ENCODE peak calls at places on chromosomes 7 and 10, in five cellular contexts. One of them, this sample, is unnamed.

GRCh38 chr7:159001811-159002210 is 142.9 kb downstream of the VIPR2 start:
- DNase-seq in foreskin fibroblast: no peak
- DNase-seq in BJ: no peak
- DNase-seq in OCI-LY7: no peak
- DNase-seq in bronchial epithelial cell: no peak
- DNase-seq in this sample: no peak

GRCh38 chr7:51141451-51141971 is 175.1 kb downstream of the COBL start:
- DNase-seq in foreskin fibroblast: peak
- DNase-seq in BJ: no peak
- DNase-seq in OCI-LY7: peak
- DNase-seq in bronchial epithelial cell: peak
- DNase-seq in this sample: no peak

GRCh38 chr7:33762903-33763295 is 142.4 kb upstream of the BMPER start:
- DNase-seq in foreskin fibroblast: no peak
- DNase-seq in BJ: no peak
- DNase-seq in OCI-LY7: no peak
- DNase-seq in bronchial epithelial cell: no peak
- DNase-seq in this sample: no peak

GRCh38 chr7:40329601-40330153 is 194.9 kb downstream of the SUGCT start:
- DNase-seq in foreskin fibroblast: peak
- DNase-seq in BJ: peak
- DNase-seq in OCI-LY7: peak
- DNase-seq in bronchial epithelial cell: peak
- DNase-seq in this sample: peak

GRCh38 chr10:80966326-80966986 is 428.8 kb downstream of the SH2D4B start:
- DNase-seq in foreskin fibroblast: no peak
- DNase-seq in BJ: no peak
- DNase-seq in OCI-LY7: no peak
- DNase-seq in bronchial epithelial cell: no peak
- DNase-seq in this sample: no peak

GRCh38 chr10:125076891-125077643 is 83.3 kb downstream of the CTBP2 start:
- DNase-seq in foreskin fibroblast: no peak
- DNase-seq in BJ: no peak
- DNase-seq in OCI-LY7: no peak
- DNase-seq in bronchial epithelial cell: no peak
- DNase-seq in this sample: no peak

GRCh38 chr7:23013715-23014649 is at the start of gene HYCC1:
- DNase-seq in foreskin fibroblast: peak
- DNase-seq in BJ: peak
- DNase-seq in OCI-LY7: peak
- DNase-seq in bronchial epithelial cell: peak
- DNase-seq in this sample: peak

GRCh38 chr10:43820663-43821062 is 172.0 kb upstream of the ZNF32 start:
- DNase-seq in foreskin fibroblast: no peak
- DNase-seq in BJ: no peak
- DNase-seq in OCI-LY7: no peak
- DNase-seq in bronchial epithelial cell: no peak
- DNase-seq in this sample: no peak

GRCh38 chr7:13981070-13981469 is 8.4 kb downstream of the ETV1 start:
- DNase-seq in foreskin fibroblast: peak
- DNase-seq in BJ: peak
- DNase-seq in OCI-LY7: no peak
- DNase-seq in bronchial epithelial cell: peak
- DNase-seq in this sample: peak

GRCh38 chr7:17297243-17297642 is 1.2 kb upstream of the AHR start:
- DNase-seq in foreskin fibroblast: no peak
- DNase-seq in BJ: no peak
- DNase-seq in OCI-LY7: no peak
- DNase-seq in bronchial epithelial cell: no peak
- DNase-seq in this sample: no peak

GRCh38 chr7:120407015-120407414 is 134.0 kb downstream of the KCND2 start:
- DNase-seq in foreskin fibroblast: no peak
- DNase-seq in BJ: no peak
- DNase-seq in OCI-LY7: no peak
- DNase-seq in bronchial epithelial cell: peak
- DNase-seq in this sample: no peak

GRCh38 chr10:45239642-45240041 is 75.8 kb downstream of the OR13A1 start:
- DNase-seq in foreskin fibroblast: peak
- DNase-seq in BJ: peak
- DNase-seq in OCI-LY7: no peak
- DNase-seq in bronchial epithelial cell: no peak
- DNase-seq in this sample: no peak

GRCh38 chr7:99290980-99291607 is 18.5 kb downstream of the MYH16 start:
- DNase-seq in foreskin fibroblast: no peak
- DNase-seq in BJ: no peak
- DNase-seq in OCI-LY7: no peak
- DNase-seq in bronchial epithelial cell: no peak
- DNase-seq in this sample: no peak

GRCh38 chr7:154844955-154845354 is 158.0 kb downstream of the PAXIP1 start:
- DNase-seq in foreskin fibroblast: no peak
- DNase-seq in BJ: no peak
- DNase-seq in OCI-LY7: no peak
- DNase-seq in bronchial epithelial cell: no peak
- DNase-seq in this sample: no peak

GRCh38 chr7:103113164-103113563 is 35.7 kb downstream of the NAPEPLD start:
- DNase-seq in foreskin fibroblast: peak
- DNase-seq in BJ: peak
- DNase-seq in OCI-LY7: no peak
- DNase-seq in bronchial epithelial cell: peak
- DNase-seq in this sample: peak

GRCh38 chr10:102069066-102069465 is 3.9 kb downstream of the HPS6 start:
- DNase-seq in foreskin fibroblast: no peak
- DNase-seq in BJ: no peak
- DNase-seq in OCI-LY7: no peak
- DNase-seq in bronchial epithelial cell: no peak
- DNase-seq in this sample: no peak
- TF ChIP-seq CTCF in foreskin fibroblast: no peak
- TF ChIP-seq CTCF in BJ: no peak
- TF ChIP-seq CTCF in OCI-LY7: no peak
- TF ChIP-seq CTCF in bronchial epithelial cell: no peak
- TF ChIP-seq CTCF in this sample: no peak

GRCh38 chr10:5661043-5661442 is 5.4 kb downstream of the ASB13 start:
- DNase-seq in foreskin fibroblast: no peak
- DNase-seq in BJ: no peak
- DNase-seq in OCI-LY7: no peak
- DNase-seq in bronchial epithelial cell: no peak
- DNase-seq in this sample: no peak

GRCh38 chr10:5662708-5663579 is 3.5 kb downstream of the ASB13 start:
- DNase-seq in foreskin fibroblast: no peak
- DNase-seq in BJ: no peak
- DNase-seq in OCI-LY7: peak
- DNase-seq in bronchial epithelial cell: no peak
- DNase-seq in this sample: no peak

GRCh38 chr10:5659702-5660528 is 6.5 kb downstream of the ASB13 start:
- DNase-seq in foreskin fibroblast: peak
- DNase-seq in BJ: peak
- DNase-seq in OCI-LY7: peak
- DNase-seq in bronchial epithelial cell: peak
- DNase-seq in this sample: no peak

GRCh38 chr10:5656737-5657579 is 9.4 kb downstream of the ASB13 start:
- DNase-seq in foreskin fibroblast: no peak
- DNase-seq in BJ: no peak
- DNase-seq in OCI-LY7: peak
- DNase-seq in bronchial epithelial cell: no peak
- DNase-seq in this sample: no peak

DNA sequence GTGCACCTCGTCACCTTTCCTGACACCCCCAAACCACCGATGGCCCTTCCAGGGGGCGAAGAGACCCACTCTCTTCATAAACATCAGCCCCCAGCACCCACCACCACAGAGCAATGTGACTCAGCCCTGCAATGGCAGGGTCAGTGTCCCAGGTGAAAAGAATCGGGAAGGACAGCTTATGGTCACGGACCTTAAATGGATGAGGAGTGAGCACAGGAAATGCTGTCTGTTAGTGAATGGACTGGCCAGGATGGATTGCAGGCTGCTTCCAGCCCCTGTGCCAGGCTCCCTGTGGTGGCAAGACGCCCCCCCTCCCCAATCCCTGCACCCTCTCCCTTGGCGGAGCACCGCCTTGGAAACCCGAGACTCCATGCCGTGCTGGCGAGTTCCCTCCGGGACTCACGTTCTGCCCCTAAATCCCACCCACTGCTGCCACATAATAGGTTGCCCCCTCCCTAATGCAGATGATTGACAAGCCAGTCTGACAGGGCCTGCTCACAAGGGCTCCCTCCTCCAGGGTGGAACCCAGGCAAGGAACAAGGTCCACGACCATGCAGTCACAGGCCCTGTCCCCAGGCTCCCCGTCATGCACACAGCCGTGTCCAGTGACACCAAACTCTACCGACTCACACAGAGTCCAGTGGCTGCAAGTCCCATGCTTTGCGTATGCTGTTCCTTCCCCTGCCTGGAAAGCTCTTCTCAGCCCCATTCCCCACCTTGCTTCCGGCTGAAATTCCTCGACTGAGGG is 7.3 kb downstream of the ASB13 start:
- DNase-seq in foreskin fibroblast: no peak
- DNase-seq in BJ: no peak
- DNase-seq in OCI-LY7: peak
- DNase-seq in bronchial epithelial cell: no peak
- DNase-seq in this sample: no peak
- H3K4me3 ChIP-seq in foreskin fibroblast: no peak
- H3K4me3 ChIP-seq in BJ: no peak
- H3K4me3 ChIP-seq in OCI-LY7: peak
- H3K4me3 ChIP-seq in bronchial epithelial cell: no peak
- H3K4me3 ChIP-seq in this sample: no peak

GRCh38 chr7:19707240-19707639 is 1.6 kb downstream of the POLR1F start:
- DNase-seq in foreskin fibroblast: peak
- DNase-seq in BJ: no peak
- DNase-seq in OCI-LY7: no peak
- DNase-seq in bronchial epithelial cell: no peak
- DNase-seq in this sample: no peak

GRCh38 chr7:19708397-19709248 is at the start of gene POLR1F:
- DNase-seq in foreskin fibroblast: peak
- DNase-seq in BJ: peak
- DNase-seq in OCI-LY7: peak
- DNase-seq in bronchial epithelial cell: peak
- DNase-seq in this sample: peak

GRCh38 chr7:19713676-19714075 is 4.8 kb upstream of the POLR1F start:
- DNase-seq in foreskin fibroblast: peak
- DNase-seq in BJ: no peak
- DNase-seq in OCI-LY7: peak
- DNase-seq in bronchial epithelial cell: peak
- DNase-seq in this sample: no peak

GRCh38 chr7:19705663-19706062 is 3.2 kb downstream of the POLR1F start:
- DNase-seq in foreskin fibroblast: no peak
- DNase-seq in BJ: no peak
- DNase-seq in OCI-LY7: no peak
- DNase-seq in bronchial epithelial cell: no peak
- DNase-seq in this sample: no peak

DNA sequence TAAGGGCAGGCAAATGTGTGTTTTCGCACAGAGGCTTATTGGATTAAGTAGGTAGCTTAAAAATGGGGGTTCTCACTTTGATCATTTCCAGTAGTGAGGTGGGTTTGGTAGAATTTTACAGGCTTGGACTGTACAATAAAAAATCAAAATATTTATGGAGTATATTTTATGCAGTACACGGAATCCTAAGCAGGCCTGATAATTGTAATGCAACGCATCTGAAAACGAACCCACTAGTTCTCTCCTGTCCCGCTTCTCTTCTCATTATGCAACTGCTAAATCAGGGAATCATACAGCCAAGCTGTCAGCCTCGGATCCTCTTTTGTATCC is 377 bp upstream of the POLR1F start:
- DNase-seq in foreskin fibroblast: no peak
- DNase-seq in BJ: no peak
- DNase-seq in OCI-LY7: no peak
- DNase-seq in bronchial epithelial cell: no peak
- DNase-seq in this sample: no peak
- TF ChIP-seq CTCF in foreskin fibroblast: no peak
- TF ChIP-seq CTCF in BJ: no peak
- TF ChIP-seq CTCF in OCI-LY7: peak
- TF ChIP-seq CTCF in bronchial epithelial cell: no peak
- TF ChIP-seq CTCF in this sample: no peak

GRCh38 chr10:77713506-77714280 is 76.1 kb upstream of the KCNMA1 start:
- DNase-seq in foreskin fibroblast: peak
- DNase-seq in BJ: no peak
- DNase-seq in OCI-LY7: no peak
- DNase-seq in bronchial epithelial cell: no peak
- DNase-seq in this sample: no peak

GRCh38 chr10:77710081-77710551 is 72.5 kb upstream of the KCNMA1 start:
- DNase-seq in foreskin fibroblast: no peak
- DNase-seq in BJ: no peak
- DNase-seq in OCI-LY7: no peak
- DNase-seq in bronchial epithelial cell: no peak
- DNase-seq in this sample: no peak

GRCh38 chr10:77711683-77712049 is 74.1 kb upstream of the KCNMA1 start:
- DNase-seq in foreskin fibroblast: no peak
- DNase-seq in BJ: no peak
- DNase-seq in OCI-LY7: no peak
- DNase-seq in bronchial epithelial cell: no peak
- DNase-seq in this sample: no peak

GRCh38 chr10:77712207-77712606 is 74.6 kb upstream of the KCNMA1 start:
- DNase-seq in foreskin fibroblast: no peak
- DNase-seq in BJ: no peak
- DNase-seq in OCI-LY7: no peak
- DNase-seq in bronchial epithelial cell: no peak
- DNase-seq in this sample: no peak

GRCh38 chr10:77710759-77711682 is 73.4 kb upstream of the KCNMA1 start:
- DNase-seq in foreskin fibroblast: peak
- DNase-seq in BJ: no peak
- DNase-seq in OCI-LY7: peak
- DNase-seq in bronchial epithelial cell: peak
- DNase-seq in this sample: no peak
- H3K4me3 ChIP-seq in foreskin fibroblast: peak
- H3K4me3 ChIP-seq in BJ: peak
- H3K4me3 ChIP-seq in OCI-LY7: no peak
- H3K4me3 ChIP-seq in bronchial epithelial cell: peak
- H3K4me3 ChIP-seq in this sample: peak

DNA sequence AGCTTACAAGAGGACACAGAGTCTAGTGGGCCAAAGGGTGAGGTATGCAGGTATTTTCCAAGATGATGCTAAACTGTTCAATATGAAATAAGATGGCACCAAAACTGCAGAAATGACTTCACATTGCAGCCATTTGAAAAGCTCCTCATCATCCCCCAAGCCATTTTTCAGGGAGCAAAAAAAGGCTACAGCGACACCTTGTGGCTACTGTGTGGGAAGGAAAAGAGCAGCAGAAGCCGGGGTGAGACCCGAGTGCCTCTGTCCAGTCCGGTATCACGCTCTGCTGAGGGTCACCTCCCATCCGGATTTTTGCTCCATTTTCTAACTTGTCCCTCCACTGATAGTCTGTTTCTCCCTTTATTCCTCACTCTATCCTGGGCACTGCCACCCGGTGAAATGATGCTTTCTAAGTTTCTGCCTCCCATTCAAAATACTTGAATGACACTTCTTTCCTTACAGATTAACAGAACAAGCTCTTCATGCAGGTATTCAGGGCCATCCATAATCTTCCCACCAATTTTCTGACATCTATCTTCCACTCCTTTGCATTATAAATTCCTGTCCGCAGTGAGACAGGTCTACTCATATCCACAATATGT is 220.2 kb downstream of the DGKI start:
- DNase-seq in foreskin fibroblast: peak
- DNase-seq in BJ: no peak
- DNase-seq in OCI-LY7: peak
- DNase-seq in bronchial epithelial cell: peak
- DNase-seq in this sample: no peak
- TF ChIP-seq CTCF in foreskin fibroblast: peak
- TF ChIP-seq CTCF in BJ: peak
- TF ChIP-seq CTCF in OCI-LY7: peak
- TF ChIP-seq CTCF in bronchial epithelial cell: peak
- TF ChIP-seq CTCF in this sample: peak